ENCODE peak calls at places on chromosomes 3 and 15, in four cellular contexts. Z is cardiac muscle cell, N is cardiac fibroblast, U is AG09309. T is an unnamed sample.

GRCh38 chr3:9113040-9113439 is 136.4 kb downstream of the SRGAP3 start:
- DNase-seq in U (no peak), Z (no peak), N (no peak), T (no peak)

GRCh38 chr15:66269326-66270090 is 16.0 kb upstream of the MEGF11 start:
- DNase-seq in U (peak), N (peak), Z (peak), T (peak)

GRCh38 chr15:56763496-56763895 is 30.2 kb upstream of the ZNF280D start:
- DNase-seq in Z (no peak), N (peak), U (no peak), T (no peak)

GRCh38 chr3:66761093-66761780 is 236.9 kb upstream of the KBTBD8 start:
- DNase-seq in U (no peak), Z (no peak), N (no peak), T (no peak)

GRCh38 chr3:189419683-189420082 is 211.5 kb upstream of the TP63 start:
- DNase-seq in N (no peak), U (no peak), Z (no peak), T (peak)

GRCh38 chr3:45915518-45916231 is 27.6 kb upstream of the CXCR6 start:
- DNase-seq in U (peak), Z (no peak), N (peak), T (peak)

GRCh38 chr3:30890907-30891306 is 3.6 kb downstream of the GADL1 start:
- DNase-seq in U (no peak), N (no peak), Z (no peak), T (no peak)

GRCh38 chr3:72341943-72342342 is 506.3 kb downstream of the SHQ1 start:
- DNase-seq in U (no peak), N (peak), Z (no peak), T (no peak)

GRCh38 chr15:91896656-91897055 is 43.1 kb downstream of the SLCO3A1 start:
- DNase-seq in U (no peak), Z (no peak), N (no peak), T (no peak)

GRCh38 chr15:67840747-67841634 is 1.1 kb upstream of the RNU6-1 start:
- DNase-seq in N (peak), Z (peak), U (no peak), T (peak)

GRCh38 chr15:40310001-40310959 is 2.5 kb upstream of the PLCB2 start:
- DNase-seq in Z (peak), N (peak), U (no peak), T (peak)

GRCh38 chr3:19816631-19817030 is 117.4 kb downstream of the EFHB start:
- DNase-seq in Z (no peak), U (no peak), N (no peak), T (no peak)

GRCh38 chr15:29687204-29687768 is 135.0 kb downstream of the TJP1 start:
- DNase-seq in Z (no peak), U (no peak), N (no peak), T (no peak)

GRCh38 chr15:42285042-42285441 is 11.8 kb upstream of the TMEM87A start:
- DNase-seq in N (no peak), U (no peak), Z (no peak), T (no peak)

GRCh38 chr3:128794067-128794768 is 68.2 kb downstream of the RAB7A start:
- DNase-seq in U (peak), N (peak), Z (no peak), T (peak)

GRCh38 chr15:92021765-92022164 is 168.3 kb downstream of the SLCO3A1 start:
- DNase-seq in N (no peak), Z (no peak), U (no peak), T (no peak)

GRCh38 chr3:77038468-77038927 is 1.4 kb upstream of the ROBO2 start:
- DNase-seq in Z (peak), U (peak), N (peak), T (peak)

GRCh38 chr15:95134306-95135100 is 903.1 kb downstream of the MCTP2 start:
- DNase-seq in U (no peak), N (no peak), Z (no peak), T (no peak)

GRCh38 chr3:112117826-112118571 is 15.0 kb downstream of the GCSAM start:
- DNase-seq in Z (no peak), U (no peak), N (no peak), T (no peak)

GRCh38 chr3:170689218-170689874 is 103.5 kb upstream of the SLC7A14 start:
- DNase-seq in U (peak), Z (no peak), N (peak), T (peak)

DNA sequence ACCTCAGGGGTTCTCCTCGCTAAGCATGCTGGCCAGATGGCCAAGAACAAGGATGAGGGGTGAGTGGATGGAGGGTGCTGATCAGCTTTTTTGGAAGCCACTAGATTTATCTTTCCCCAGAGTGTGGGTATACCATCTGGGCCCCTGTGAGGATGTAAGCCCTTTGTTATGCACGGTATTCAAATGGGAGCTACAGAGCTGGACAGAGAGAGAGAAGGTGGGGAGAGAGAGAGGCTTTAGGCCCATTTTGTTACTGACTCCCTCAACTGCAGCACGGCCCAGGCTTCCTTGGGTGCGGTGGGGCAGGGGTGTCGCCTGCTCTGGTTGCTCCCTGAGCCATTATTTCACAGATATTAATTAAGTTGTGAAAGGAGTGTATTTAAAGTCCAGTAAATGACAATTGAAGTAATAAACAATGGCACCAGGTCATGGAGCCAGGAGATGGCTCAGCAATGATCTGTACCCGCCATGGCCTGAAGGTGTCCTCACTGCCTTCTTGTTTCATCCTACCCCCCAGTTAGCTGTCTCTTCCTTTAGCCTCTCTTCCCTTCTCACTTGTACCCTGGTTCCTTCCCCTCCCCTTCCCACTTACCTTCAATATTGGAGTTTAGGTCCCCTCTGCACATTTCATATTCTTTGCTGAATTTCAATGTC is 158.0 kb downstream of the CLSTN2 start:
- DNase-seq in U (no peak), Z (no peak), N (no peak), T (peak)
- TF ChIP-seq CTCF in U (no peak), Z (no peak), N (no peak), T (peak)

DNA sequence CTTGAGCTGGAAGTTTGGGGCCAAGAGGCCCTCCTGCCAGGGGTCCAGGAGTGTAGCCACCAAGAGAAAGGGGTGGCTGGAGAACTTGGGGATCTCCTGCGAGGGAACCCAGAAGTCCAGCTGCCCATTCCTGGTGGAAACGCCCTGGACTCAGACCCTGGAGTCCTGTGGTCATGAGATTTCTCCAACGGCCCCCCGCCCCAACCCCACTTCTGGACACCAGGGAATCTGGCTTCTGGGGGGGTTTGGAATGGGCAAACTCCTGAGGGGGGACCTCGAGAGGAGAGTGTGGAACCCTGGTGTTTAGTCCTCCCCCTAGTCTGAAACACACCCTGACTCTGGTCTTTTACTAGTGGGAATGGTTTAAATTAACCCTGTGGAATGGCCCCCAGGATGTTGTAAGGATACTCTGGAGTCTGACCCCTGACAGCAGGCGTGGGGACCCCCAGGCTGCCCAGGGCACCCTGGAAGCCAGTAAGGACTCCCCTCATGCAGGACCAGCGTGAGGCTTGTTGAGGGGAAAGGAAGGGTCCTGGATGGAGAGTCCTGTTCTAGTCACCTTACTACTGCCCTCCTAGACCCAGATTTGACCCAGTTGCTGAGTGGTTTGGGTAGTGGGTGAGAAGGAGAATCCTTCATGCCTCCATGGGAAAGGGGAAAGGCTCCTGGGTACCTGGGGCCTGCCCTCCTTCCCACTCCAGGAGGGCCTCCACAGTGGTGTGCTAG is 540 bp downstream of the KLHDC8B start:
- DNase-seq in Z (no peak), U (no peak), N (no peak), T (no peak)
- H3K4me3 ChIP-seq in Z (peak), U (peak), N (peak), T (peak)

GRCh38 chr15:36501063-36501678 is 78.3 kb upstream of the CDIN1 start:
- DNase-seq in N (peak), U (peak), Z (peak), T (peak)
- TF ChIP-seq CTCF in N (peak), U (peak), Z (peak), T (peak)

GRCh38 chr3:115626711-115627110 is 3.4 kb downstream of the GAP43 start:
- DNase-seq in N (no peak), Z (no peak), U (no peak), T (no peak)

GRCh38 chr3:115624029-115624645 is 827 bp downstream of the GAP43 start:
- DNase-seq in Z (no peak), U (no peak), N (no peak), T (peak)

GRCh38 chr3:115626006-115626409 is 2.7 kb downstream of the GAP43 start:
- DNase-seq in U (no peak), N (no peak), Z (no peak), T (no peak)

GRCh38 chr3:115624898-115625297 is 1.6 kb downstream of the GAP43 start:
- DNase-seq in Z (no peak), N (no peak), U (no peak), T (no peak)

DNA sequence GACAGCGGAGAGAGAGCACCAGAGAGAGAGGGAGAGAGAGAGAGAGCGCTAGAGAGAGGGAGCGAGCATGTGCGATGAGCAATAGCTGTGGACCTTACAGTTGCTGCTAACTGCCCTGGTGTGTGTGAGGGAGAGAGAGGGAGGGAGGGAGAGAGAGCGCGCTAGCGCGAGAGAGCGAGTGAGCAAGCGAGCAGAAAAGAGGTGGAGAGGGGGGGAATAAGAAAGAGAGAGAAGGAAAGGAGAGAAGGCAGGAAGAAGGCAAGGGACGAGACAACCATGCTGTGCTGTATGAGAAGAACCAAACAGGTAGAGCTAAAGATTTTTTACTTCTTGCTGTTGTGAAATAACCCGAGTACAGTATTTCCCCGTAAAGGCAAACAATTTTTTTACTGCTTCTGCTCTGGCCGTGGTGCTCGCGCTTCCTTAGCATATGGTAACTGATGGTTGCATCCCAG is at the start of gene GAP43:
- DNase-seq in N (peak), Z (peak), U (peak), T (peak)
- H3K4me3 ChIP-seq in N (peak), Z (peak), U (peak), T (peak)

GRCh38 chr15:65077981-65078352 is 1.4 kb downstream of the KBTBD13 start:
- DNase-seq in N (peak), U (no peak), Z (peak), T (peak)
- TF ChIP-seq CTCF in N (peak), U (peak), Z (peak), T (peak)

GRCh38 chr3:13656584-13657301 is 107.8 kb downstream of the FBLN2 start:
- DNase-seq in N (no peak), Z (no peak), U (no peak), T (no peak)

GRCh38 chr3:13657660-13658435 is 108.9 kb downstream of the FBLN2 start:
- DNase-seq in Z (peak), N (peak), U (no peak), T (peak)

GRCh38 chr3:13653631-13654279 is 104.8 kb downstream of the FBLN2 start:
- DNase-seq in N (no peak), Z (no peak), U (no peak), T (no peak)

GRCh38 chr3:13654330-13655073 is 105.6 kb downstream of the FBLN2 start:
- DNase-seq in Z (no peak), N (no peak), U (no peak), T (no peak)

GRCh38 chr3:13655074-13655913 is 106.4 kb downstream of the FBLN2 start:
- DNase-seq in N (peak), Z (peak), U (no peak), T (peak)
- H3K4me3 ChIP-seq in N (no peak), Z (no peak), U (no peak), T (no peak)

GRCh38 chr15:53979051-53979788 is 979 bp downstream of the UNC13C start:
- DNase-seq in Z (no peak), U (no peak), N (no peak), T (no peak)

GRCh38 chr15:53974121-53974520 is 4.1 kb upstream of the UNC13C start:
- DNase-seq in N (no peak), U (no peak), Z (no peak), T (no peak)

GRCh38 chr15:53978248-53978906 is at the start of gene UNC13C:
- DNase-seq in Z (peak), N (no peak), U (no peak), T (no peak)

GRCh38 chr15:53974813-53975212 is 3.4 kb upstream of the UNC13C start:
- DNase-seq in Z (no peak), U (no peak), N (no peak), T (no peak)

GRCh38 chr15:53976844-53977392 is 1.3 kb upstream of the UNC13C start:
- DNase-seq in N (no peak), Z (peak), U (no peak), T (no peak)
- TF ChIP-seq CTCF in N (no peak), Z (no peak), U (no peak), T (no peak)

GRCh38 chr3:182323898-182324297 is 469.4 kb upstream of the ATP11B start:
- DNase-seq in Z (no peak), N (no peak), U (no peak), T (no peak)

GRCh38 chr3:182330647-182331046 is 462.7 kb upstream of the ATP11B start:
- DNase-seq in N (no peak), U (no peak), Z (no peak), T (no peak)

GRCh38 chr3:182325213-182325941 is 467.9 kb upstream of the ATP11B start:
- DNase-seq in N (no peak), Z (no peak), U (no peak), T (no peak)

GRCh38 chr3:182323126-182323727 is 470.1 kb upstream of the ATP11B start:
- DNase-seq in N (no peak), U (no peak), Z (no peak), T (no peak)

GRCh38 chr3:182327196-182327681 is 466.1 kb upstream of the ATP11B start:
- DNase-seq in Z (no peak), N (no peak), U (no peak), T (no peak)
- H3K4me3 ChIP-seq in Z (no peak), N (no peak), U (no peak), T (no peak)

T was measured in fibroblast of mammary gland.